ENCODE peak calls at places on chromosomes 1 and 21, in nine cellular contexts. F is left cardiac atrium; J is NCI-H1694; Z is mucosa of gallbladder; D is NAMALWA; I is HCT116; B is GOT3; R is T-cell; E is CD8-positive, alpha-beta T cell. Q is an unnamed sample.

GRCh38 chr1:88237026-88237425 is 447.0 kb upstream of the PKN2 start:
- DNase-seq in D (no peak), J (no peak), F (no peak), B (no peak), I (no peak), Z (no peak), R (no peak), E (no peak), Q (no peak)

GRCh38 chr1:231497629-231498152 is 30.8 kb upstream of the TSNAX start:
- DNase-seq in D (no peak), R (no peak), J (no peak), B (no peak), Z (no peak), I (no peak), E (no peak), F (no peak), Q (no peak)

GRCh38 chr21:34558960-34559631 is 47.1 kb upstream of the KCNE1 start:
- DNase-seq in D (no peak), I (no peak), R (no peak), J (no peak), F (no peak), Z (no peak), B (no peak), E (no peak), Q (no peak)

GRCh38 chr1:200904772-200905171 is 10.1 kb downstream of the INAVA start:
- DNase-seq in D (no peak), Z (no peak), I (no peak), B (no peak), J (no peak), F (no peak), E (no peak), R (no peak), Q (no peak)

GRCh38 chr1:98422821-98423220 is 238.7 kb upstream of the SNX7 start:
- DNase-seq in J (no peak), Z (no peak), D (no peak), B (no peak), E (no peak), R (no peak), I (no peak), F (no peak), Q (no peak)

GRCh38 chr1:44472614-44473262 is 67.7 kb downstream of the RNF220 start:
- DNase-seq in I (no peak), J (no peak), B (no peak), Z (no peak), D (no peak), F (no peak), E (no peak), R (no peak), Q (no peak)

GRCh38 chr21:25934771-25935224 is 200.0 kb downstream of the GABPA start:
- DNase-seq in R (no peak), D (no peak), E (no peak), B (no peak), I (no peak), F (peak; percentile 81), Z (peak; percentile 51), J (no peak), Q (no peak)

GRCh38 chr1:70503358-70503757 is 92.3 kb downstream of the CTH start:
- DNase-seq in R (no peak), I (no peak), E (no peak), Z (no peak), J (no peak), F (no peak), D (no peak), B (no peak), Q (no peak)

GRCh38 chr1:8120693-8121260 is 94.7 kb upstream of the ERRFI1 start:
- DNase-seq in F (peak; percentile 42), R (no peak), D (no peak), E (no peak), J (no peak), I (no peak), B (no peak), Z (no peak), Q (no peak)

GRCh38 chr21:35227774-35228173 is 178.7 kb upstream of the RUNX1 start:
- DNase-seq in E (no peak), J (no peak), F (no peak), R (no peak), D (peak; percentile 96), I (no peak), B (no peak), Z (no peak), Q (no peak)

GRCh38 chr1:104084380-104084779 is 334.7 kb downstream of the AMY1C start:
- DNase-seq in I (no peak), J (no peak), F (no peak), R (no peak), Z (no peak), D (no peak), B (no peak), E (no peak), Q (no peak)

GRCh38 chr1:156648951-156649350 is 7.0 kb downstream of the BCAN start:
- DNase-seq in Z (no peak), E (no peak), J (no peak), D (no peak), B (no peak), I (no peak), R (no peak), F (no peak), Q (no peak)

GRCh38 chr1:109589177-109589576 is 30.2 kb downstream of the GNAT2 start:
- DNase-seq in B (no peak), J (no peak), Z (no peak), I (no peak), D (no peak), F (no peak), R (no peak), E (no peak), Q (no peak)

Q was measured in cortex of kidney.